ENCODE peak calls at places on chromosome 21, in four cellular contexts. Z is astrocyte, W is OCI-LY7, B is MM.1S. C is an unnamed sample.

GRCh38 chr21:35945089-35945671 is 115.1 kb downstream of the SETD4 start:
- DNase-seq in B (no peak), Z (no peak), W (no peak), C (no peak)

GRCh38 chr21:25313891-25314646 is 293.2 kb downstream of the MRPL39 start:
- DNase-seq in B (no peak), W (no peak), Z (peak), C (no peak)

GRCh38 chr21:45403825-45404725 is 890 bp upstream of the COL18A1 start:
- DNase-seq in Z (peak), B (no peak), W (no peak), C (peak)

GRCh38 chr21:31520506-31521163 is 138.9 kb upstream of the SOD1 start:
- DNase-seq in Z (peak), W (no peak), B (no peak), C (no peak)

GRCh38 chr21:33403786-33404571 is 766 bp downstream of the IFNGR2 start:
- DNase-seq in B (peak), W (peak), Z (peak), C (peak)

GRCh38 chr21:31546402-31547155 is 112.9 kb upstream of the SOD1 start:
- DNase-seq in B (no peak), W (no peak), Z (peak), C (no peak)

GRCh38 chr21:38938343-38938742 is 132.6 kb downstream of the ETS2 start:
- DNase-seq in B (peak), Z (no peak), W (peak), C (no peak)

GRCh38 chr21:16588433-16588860 is 858.7 kb downstream of the USP25 start:
- DNase-seq in B (no peak), W (no peak), Z (peak), C (peak)

GRCh38 chr21:38037416-38037815 is 121.2 kb upstream of the KCNJ6 start:
- DNase-seq in W (no peak), B (no peak), Z (peak), C (no peak)

GRCh38 chr21:43921602-43921978 is 56.6 kb downstream of the AGPAT3 start:
- DNase-seq in Z (no peak), W (no peak), B (no peak), C (no peak)

GRCh38 chr21:45976666-45977335 is 4.8 kb upstream of the COL6A1 start:
- DNase-seq in Z (no peak), B (no peak), W (no peak), C (no peak)

GRCh38 chr21:45292399-45293213 is 4.9 kb upstream of the POFUT2 start:
- DNase-seq in W (peak), B (peak), Z (peak), C (peak)

DNA sequence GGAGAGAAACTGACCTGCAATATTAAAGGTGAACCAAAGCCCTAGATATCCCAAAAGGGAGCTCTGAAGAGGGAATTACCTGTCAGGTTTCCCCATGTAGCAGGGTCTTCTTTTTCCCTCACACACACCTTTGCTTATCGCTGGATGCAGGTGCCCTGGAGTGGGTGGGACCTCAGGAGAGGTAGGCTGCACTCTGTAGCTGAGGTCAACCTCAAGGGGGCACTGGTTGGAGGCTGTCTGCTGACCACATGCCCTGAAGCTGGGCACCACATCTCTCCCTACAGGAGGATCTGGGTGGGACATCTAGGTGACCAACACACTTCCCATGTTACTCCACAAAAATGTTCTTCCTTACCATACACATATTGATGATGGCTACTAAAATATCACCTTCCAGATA is 298.7 kb upstream of the USP25 start:
- DNase-seq in W (no peak), B (no peak), Z (no peak), C (no peak)
- TF ChIP-seq CTCF in W (no peak), B (no peak), Z (no peak), C (no peak)

DNA sequence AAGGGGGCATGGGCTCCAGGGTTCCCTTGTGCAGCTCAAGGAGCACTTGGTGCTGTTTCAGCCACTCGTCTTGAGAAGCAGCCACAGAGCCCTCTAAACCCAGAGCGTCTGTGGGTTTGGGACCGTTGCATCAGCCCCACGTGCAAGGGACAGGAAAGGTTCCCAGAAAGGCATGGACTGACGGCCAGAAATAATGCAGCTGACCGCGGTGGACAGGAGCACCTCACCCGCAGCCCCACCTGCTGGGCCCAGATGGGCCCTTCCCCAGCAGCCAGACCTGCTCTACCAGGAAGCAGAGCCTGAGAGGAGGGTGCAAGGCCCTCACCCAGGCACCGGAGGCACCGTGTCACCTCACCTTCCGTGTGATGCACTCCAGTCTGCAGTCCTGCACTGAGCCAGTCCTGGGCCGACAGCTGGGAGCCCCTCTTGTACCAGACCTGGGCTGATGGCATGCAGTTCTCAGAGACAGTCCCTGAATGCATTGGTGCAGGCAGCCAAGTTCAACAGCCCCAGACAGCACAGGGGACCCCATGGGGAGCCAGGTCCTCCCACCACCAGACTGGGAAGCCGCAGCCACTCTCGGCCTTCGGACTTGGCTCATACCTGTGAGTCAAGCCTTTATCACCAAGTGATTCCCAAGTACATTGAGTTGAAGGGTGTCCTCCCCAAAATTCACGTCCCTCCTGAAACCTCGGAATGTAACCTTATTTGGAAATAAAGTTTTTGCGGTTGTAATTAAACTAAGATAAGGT is 4.8 kb upstream of the TFF3 start:
- DNase-seq in W (peak), Z (no peak), B (no peak), C (no peak)
- TF ChIP-seq CTCF in W (peak), Z (no peak), B (no peak), C (no peak)

GRCh38 chr21:26842300-26842699 is 2.9 kb downstream of the ADAMTS1 start:
- DNase-seq in Z (no peak), W (no peak), B (no peak), C (peak)
- TF ChIP-seq CTCF in Z (no peak), W (no peak), B (no peak), C (no peak)

GRCh38 chr21:42621828-42622199 is 31.6 kb upstream of the PDE9A start:
- DNase-seq in Z (no peak), B (no peak), W (no peak), C (peak)

GRCh38 chr21:42624936-42625335 is 28.5 kb upstream of the PDE9A start:
- DNase-seq in B (no peak), W (no peak), Z (no peak), C (no peak)

GRCh38 chr21:42624095-42624830 is 29.2 kb upstream of the PDE9A start:
- DNase-seq in B (no peak), W (no peak), Z (no peak), C (no peak)

GRCh38 chr21:42622284-42622683 is 31.1 kb upstream of the PDE9A start:
- DNase-seq in Z (no peak), W (no peak), B (no peak), C (peak)

DNA sequence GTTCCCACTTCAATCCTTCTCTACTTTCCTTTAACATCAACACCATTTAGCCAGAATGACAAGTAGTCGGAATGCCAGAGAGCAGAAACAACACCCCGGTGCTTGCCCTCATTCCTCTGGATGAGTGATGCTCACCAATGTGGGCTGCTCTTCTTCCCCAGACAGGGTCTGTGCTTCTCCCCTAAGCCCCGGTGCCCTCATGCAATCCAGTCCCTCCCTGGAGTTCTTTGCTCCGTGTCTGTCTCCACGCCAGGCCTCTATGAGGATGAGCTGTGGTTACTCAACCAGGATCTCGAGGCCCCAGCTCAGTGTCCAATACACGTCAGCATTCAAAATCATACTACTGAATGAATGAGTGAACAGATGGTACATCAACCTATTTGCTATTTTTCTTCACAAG is 29.7 kb upstream of the PDE9A start:
- DNase-seq in W (no peak), Z (no peak), B (no peak), C (no peak)
- TF ChIP-seq CTCF in W (no peak), Z (no peak), B (no peak), C (no peak)

C was measured in thyroid gland.